ENCODE peak calls at places on chromosomes 7 and 10, in four cellular contexts. K, O, H and M are unnamed samples.

GRCh38 chr10:104580321-104580720 is 60.8 kb upstream of the SORCS3 start:
- DNase-seq in K (no peak), O (no peak), H (no peak), M (no peak)

GRCh38 chr10:23694921-23695824 is 256.3 kb downstream of the OTUD1 start:
- DNase-seq in K (no peak), O (no peak), H (no peak), M (no peak)

GRCh38 chr7:155918720-155919399 is 106.6 kb upstream of the SHH start:
- DNase-seq in K (no peak), O (peak; percentile 95), H (peak; percentile 80), M (no peak)

GRCh38 chr10:132749428-132749780 is 36.5 kb downstream of the NKX6-2 start:
- DNase-seq in K (no peak), O (no peak), H (no peak), M (no peak)

GRCh38 chr10:98226508-98227144 is 41.4 kb downstream of the LOXL4 start:
- DNase-seq in K (peak; percentile 15), O (no peak), H (no peak), M (peak; percentile 71)

GRCh38 chr10:100736809-100737358 is 8.5 kb upstream of the PAX2 start:
- DNase-seq in K (no peak), O (no peak), H (no peak), M (no peak)

GRCh38 chr10:95419399-95419798 is 128.6 kb upstream of the PDLIM1 start:
- DNase-seq in K (no peak), O (no peak), H (no peak), M (no peak)

GRCh38 chr10:114825513-114826253 is 4.1 kb downstream of the FHIP2A start:
- DNase-seq in K (no peak), O (peak; percentile 19), H (no peak), M (peak; percentile 19)

GRCh38 chr10:108957681-108958080 is 965.6 kb downstream of the XPNPEP1 start:
- DNase-seq in K (no peak), O (no peak), H (no peak), M (no peak)

GRCh38 chr7:22855049-22855392 is 32.4 kb upstream of the TOMM7 start:
- DNase-seq in K (no peak), O (no peak), H (no peak), M (no peak)

GRCh38 chr7:22853138-22853537 is 30.5 kb upstream of the TOMM7 start:
- DNase-seq in K (peak; percentile 15), O (no peak), H (no peak), M (no peak)

GRCh38 chr7:22856437-22856836 is 33.8 kb upstream of the TOMM7 start:
- DNase-seq in K (no peak), O (no peak), H (no peak), M (no peak)

GRCh38 chr7:22853674-22854157 is 31.1 kb upstream of the TOMM7 start:
- DNase-seq in K (no peak), O (peak; percentile 38), H (peak; percentile 70), M (peak; percentile 71)

DNA sequence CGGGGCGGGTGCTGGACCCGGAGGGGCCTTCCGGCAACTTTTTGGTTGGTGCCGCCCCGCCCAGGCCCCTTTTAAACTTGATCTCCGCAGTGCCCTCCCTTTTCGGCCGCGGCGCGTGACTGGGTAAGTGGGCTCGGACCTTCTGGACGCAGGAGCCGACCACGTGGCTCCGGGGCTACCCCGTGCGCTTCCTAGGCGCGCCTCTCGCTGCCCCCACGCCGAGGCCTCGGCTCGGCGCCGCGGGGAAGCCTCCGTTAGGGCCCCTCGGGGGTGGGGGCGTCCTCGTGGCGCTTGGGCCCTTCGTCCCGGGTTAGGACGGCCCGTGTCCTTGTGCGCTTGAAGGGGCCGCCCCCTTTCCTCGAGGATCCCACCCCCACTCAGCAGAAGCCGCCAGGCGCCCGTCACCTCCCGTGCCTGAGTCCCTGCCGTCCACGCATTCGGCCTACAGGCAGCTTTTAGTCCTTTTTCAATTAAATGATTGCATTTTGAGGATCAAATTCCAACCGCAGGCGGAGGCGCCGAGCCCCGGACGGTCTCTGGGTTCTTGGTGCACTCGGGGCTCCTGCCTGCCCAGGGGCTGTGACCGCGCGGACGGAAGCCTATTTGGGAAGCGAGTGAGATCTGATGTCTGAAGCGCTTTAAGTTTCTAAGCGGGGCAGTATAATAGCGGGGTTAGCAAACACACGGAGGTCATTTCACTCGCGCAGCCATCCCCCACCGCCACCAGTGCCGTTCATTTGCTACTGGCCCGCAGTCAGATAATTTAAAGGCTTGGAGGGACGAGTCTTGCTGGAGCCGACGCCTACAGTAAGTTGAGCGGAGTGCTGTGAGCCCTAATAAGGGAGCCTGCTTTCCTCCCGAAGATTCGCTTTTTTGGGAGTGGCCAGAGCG is 31.8 kb upstream of the TOMM7 start:
- DNase-seq in K (peak; percentile 96), O (peak; percentile 90), H (peak; percentile 95), M (peak; percentile 89)
- TF ChIP-seq POLR2A in K (peak; percentile 84), O (peak; percentile 86), H (peak; percentile 20), M (peak; percentile 65)

DNA sequence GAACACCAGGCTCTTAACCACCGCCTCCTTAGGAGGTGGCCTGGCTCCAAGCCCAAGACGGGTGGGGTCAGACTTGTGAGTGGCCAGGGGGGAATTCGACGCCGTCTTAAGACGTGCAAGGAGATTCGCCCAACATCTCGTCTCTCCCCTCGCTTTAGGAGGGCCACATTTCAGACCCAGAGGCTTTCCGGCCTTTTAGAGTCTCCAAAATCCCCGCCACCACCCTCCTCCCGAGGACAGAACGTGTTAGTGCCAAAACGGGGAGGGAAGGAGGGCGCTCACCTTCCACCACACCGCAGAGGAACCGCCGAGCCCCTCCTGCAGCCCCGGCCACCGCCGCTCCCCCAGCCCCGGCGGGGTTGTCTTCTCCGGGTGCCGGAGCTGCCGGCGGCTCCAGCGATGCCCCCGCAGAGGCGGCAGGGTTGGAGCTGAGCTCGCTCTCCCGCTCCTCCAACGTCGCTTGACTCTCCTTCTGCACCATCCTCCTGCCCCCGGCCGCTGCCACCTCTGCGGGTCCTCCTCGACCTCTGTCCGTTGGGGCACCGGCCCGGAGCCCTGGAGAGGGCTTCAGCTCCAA is 614 bp downstream of the OGA start:
- DNase-seq in K (peak; percentile 45), O (peak; percentile 91), H (peak; percentile 91), M (peak; percentile 97)
- TF ChIP-seq POLR2A in K (no peak), O (no peak), H (peak; percentile 18), M (no peak)

GRCh38 chr10:43396928-43397624 is 11.9 kb downstream of the HNRNPF start:
- DNase-seq in K (no peak), O (peak; percentile 95), H (peak; percentile 97), M (peak; percentile 91)

GRCh38 chr10:43394868-43395267 is 14.1 kb downstream of the HNRNPF start:
- DNase-seq in K (peak; percentile 22), O (no peak), H (no peak), M (no peak)

GRCh38 chr10:43393606-43394360 is 15.2 kb downstream of the HNRNPF start:
- DNase-seq in K (no peak), O (no peak), H (no peak), M (no peak)

GRCh38 chr10:43395571-43396060 is 13.4 kb downstream of the HNRNPF start:
- DNase-seq in K (peak; percentile 58), O (no peak), H (peak; percentile 67), M (no peak)

GRCh38 chr10:43396061-43396927 is 12.7 kb downstream of the HNRNPF start:
- DNase-seq in K (peak; percentile 96), O (peak; percentile 84), H (peak; percentile 89), M (peak; percentile 88)
- TF ChIP-seq POLR2A in K (peak; percentile 82), O (peak; percentile 50), H (peak; percentile 70), M (peak; percentile 52)

GRCh38 chr7:84336303-84336702 is 141.7 kb upstream of the SEMA3A start:
- DNase-seq in K (no peak), O (no peak), H (no peak), M (no peak)
- TF ChIP-seq POLR2A in K (no peak), O (no peak), H (no peak), M (no peak)

GRCh38 chr10:124792998-124793352 is 1.3 kb upstream of the EEF1AKMT2 start:
- DNase-seq in K (no peak), O (no peak), H (no peak), M (no peak)

DNA sequence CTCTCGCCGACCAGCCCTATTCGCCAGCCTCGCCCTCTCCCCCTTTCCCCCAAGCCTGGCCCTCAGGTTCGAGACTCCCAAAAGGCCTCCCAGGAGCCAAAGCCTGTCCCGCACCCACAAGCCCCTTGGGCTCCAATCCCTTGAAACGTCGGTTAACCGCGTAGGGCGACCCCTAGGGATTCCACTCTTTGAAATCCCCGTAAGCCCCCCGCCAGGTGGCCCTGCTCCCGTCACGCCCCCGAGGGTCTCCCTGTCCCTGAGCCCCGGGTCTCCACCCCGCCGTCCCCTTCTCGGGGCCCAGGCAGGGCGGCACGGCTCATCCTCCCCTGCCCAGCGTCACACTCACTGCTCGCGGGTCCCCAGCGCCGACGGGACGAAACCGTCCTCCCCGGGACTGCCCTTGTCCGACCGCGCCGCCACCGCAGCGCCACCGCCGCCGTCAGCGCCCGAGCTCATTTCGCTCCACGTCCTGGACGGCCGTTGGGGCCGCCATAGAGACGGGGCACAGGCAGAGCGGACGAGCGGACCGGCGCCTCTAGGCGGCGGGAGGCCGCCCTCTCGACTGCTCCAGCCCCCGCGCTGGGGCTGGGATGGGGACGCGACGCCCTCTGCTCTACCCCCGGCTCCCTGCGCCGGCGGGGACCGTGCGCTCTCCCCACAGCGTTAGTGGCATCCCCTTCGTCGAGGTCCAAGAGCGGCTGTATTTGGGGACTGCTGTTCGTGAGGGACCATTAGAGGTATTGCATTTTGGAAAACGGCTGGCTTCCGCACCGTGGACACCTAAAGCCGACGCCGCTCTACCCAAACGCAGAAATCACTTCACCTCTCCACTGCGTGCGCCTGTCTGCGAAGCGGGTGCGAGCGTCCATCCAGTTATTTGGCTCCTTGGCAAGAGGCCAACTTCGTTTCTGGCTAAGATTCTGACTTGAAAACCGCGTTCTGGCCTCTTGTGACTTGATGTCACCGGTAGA is at the start of gene EEF1AKMT2:
- DNase-seq in K (peak; percentile 86), O (peak; percentile 89), H (peak; percentile 89), M (peak; percentile 92)
- TF ChIP-seq POLR2A in K (peak; percentile 91), O (peak; percentile 92), H (peak; percentile 81), M (peak; percentile 94)